ENCODE peak calls at places on chromosome 13, in five cellular contexts. F is endothelial cell, U is thyroid gland, Z is tibial artery, P is pancreas. T is an unnamed sample.

GRCh38 chr13:41229356-41229755 is 34.0 kb downstream of the MTRF1 start:
- DNase-seq in U (no peak), F (no peak), Z (no peak), P (no peak), T (no peak)

GRCh38 chr13:111216166-111216960 is 101.3 kb downstream of the ARHGEF7 start:
- DNase-seq in Z (no peak), F (no peak), U (peak; percentile 49), P (no peak), T (no peak)

GRCh38 chr13:39959497-39959896 is 304.0 kb downstream of the COG6 start:
- DNase-seq in P (no peak), U (no peak), F (no peak), Z (no peak), T (no peak)

GRCh38 chr13:30957258-30957943 is 24.9 kb downstream of the TEX26 start:
- DNase-seq in P (no peak), U (no peak), Z (no peak), F (no peak), T (no peak)

GRCh38 chr13:97003071-97003470 is 8.8 kb upstream of the OXGR1 start:
- DNase-seq in Z (no peak), F (no peak), U (no peak), P (no peak), T (no peak)

GRCh38 chr13:27954406-27954851 is 14.7 kb downstream of the CDX2 start:
- DNase-seq in U (no peak), F (no peak), Z (no peak), P (no peak), T (no peak)

GRCh38 chr13:28522871-28523270 is 27.9 kb upstream of the FLT1 start:
- DNase-seq in Z (no peak), P (no peak), F (no peak), U (peak; percentile 48), T (no peak)

GRCh38 chr13:98575876-98576214 is 1.1 kb downstream of the STK24 start:
- DNase-seq in F (no peak), P (no peak), U (no peak), Z (no peak), T (no peak)

GRCh38 chr13:97005631-97006262 is 11.5 kb upstream of the OXGR1 start:
- DNase-seq in P (no peak), U (no peak), F (no peak), Z (no peak), T (no peak)

GRCh38 chr13:113771709-113772331 is 12.8 kb downstream of the TMEM255B start:
- DNase-seq in Z (no peak), F (no peak), U (no peak), P (no peak), T (no peak)

GRCh38 chr13:20002766-20003165 is 44.2 kb downstream of the ZMYM2 start:
- DNase-seq in Z (no peak), P (no peak), F (no peak), U (no peak), T (no peak)

GRCh38 chr13:30373727-30374126 is 48.6 kb upstream of the UBE2L5 start:
- DNase-seq in U (no peak), P (no peak), F (no peak), Z (no peak), T (peak; percentile 51)

GRCh38 chr13:67299731-67300130 is 69.6 kb upstream of the PCDH9 start:
- DNase-seq in P (no peak), F (no peak), Z (no peak), U (no peak), T (no peak)

GRCh38 chr13:113926301-113926761 is 47.5 kb downstream of the C13orf46 start:
- DNase-seq in F (no peak), P (peak; percentile 11), U (no peak), Z (peak; percentile 23), T (no peak)

GRCh38 chr13:105956891-105957290 is 578.6 kb downstream of the EFNB2 start:
- DNase-seq in F (no peak), Z (no peak), P (no peak), U (peak; percentile 7), T (no peak)

GRCh38 chr13:91313103-91313502 is 34.4 kb upstream of the MIR17HG start:
- DNase-seq in F (peak; percentile 20), U (no peak), P (no peak), Z (no peak), T (no peak)

DNA sequence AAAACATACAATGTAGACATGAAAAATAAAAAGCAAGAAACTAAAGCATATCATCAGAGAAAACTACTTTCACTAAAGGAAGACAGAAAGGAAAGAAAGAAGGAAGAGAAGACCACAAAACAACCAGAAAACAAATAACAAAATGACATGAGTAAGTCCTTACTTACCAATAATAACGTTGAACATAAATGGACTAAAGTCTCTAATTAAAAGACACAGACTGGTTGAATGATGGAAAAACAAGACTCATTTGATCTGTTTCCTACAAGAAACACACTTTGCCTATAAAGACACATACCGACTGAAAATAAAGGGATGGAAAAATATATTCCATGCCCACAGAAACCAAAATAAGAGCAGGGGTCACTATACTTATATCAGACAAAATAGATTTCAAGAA is 46.0 kb downstream of the RB1 start:
- DNase-seq in P (no peak), U (no peak), Z (no peak), F (no peak), T (no peak)
- TF ChIP-seq CTCF in P (no peak), U (no peak), Z (no peak), F (no peak), T (no peak)

GRCh38 chr13:59750860-59751259 is 412.9 kb downstream of the DIAPH3 start:
- DNase-seq in F (peak; percentile 21), P (no peak), U (no peak), Z (no peak), T (no peak)
- TF ChIP-seq CTCF in F (no peak), P (no peak), U (no peak), Z (no peak), T (no peak)

GRCh38 chr13:109144693-109145437 is 515.5 kb downstream of the MYO16 start:
- DNase-seq in U (no peak), F (no peak), P (no peak), Z (no peak), T (no peak)

GRCh38 chr13:109146393-109146792 is 517.0 kb downstream of the MYO16 start:
- DNase-seq in Z (no peak), U (no peak), F (no peak), P (no peak), T (no peak)

GRCh38 chr13:109148243-109148642 is 518.8 kb downstream of the MYO16 start:
- DNase-seq in Z (no peak), F (no peak), P (no peak), U (no peak), T (no peak)

GRCh38 chr13:109146912-109147624 is 517.7 kb downstream of the MYO16 start:
- DNase-seq in F (no peak), U (no peak), P (no peak), Z (no peak), T (no peak)

DNA sequence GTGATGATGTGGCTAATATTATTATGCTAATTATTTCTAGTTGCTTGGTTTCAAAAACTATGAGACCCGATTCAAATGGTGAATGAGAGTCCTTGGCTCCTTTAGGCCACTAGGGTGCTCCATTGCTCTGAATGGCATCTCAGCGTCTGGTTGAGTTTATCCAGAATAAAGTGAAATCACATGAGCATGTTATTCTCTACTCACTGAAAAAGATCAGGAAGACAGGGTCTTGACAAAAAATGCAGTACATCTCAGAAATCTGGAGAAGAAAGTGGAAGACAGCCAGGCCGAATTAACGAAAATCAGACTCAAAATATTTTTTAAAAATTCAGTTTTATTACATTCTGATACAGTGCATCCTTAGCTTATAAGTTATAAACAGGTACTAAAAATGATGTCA is 516.2 kb downstream of the MYO16 start:
- DNase-seq in Z (no peak), P (no peak), F (peak; percentile 37), U (peak; percentile 63), T (no peak)
- TF ChIP-seq CTCF in Z (peak; percentile 84), P (peak; percentile 60), F (peak; percentile 61), U (peak; percentile 84), T (peak; percentile 73)

GRCh38 chr13:71316964-71317363 is 550.0 kb downstream of the DACH1 start:
- DNase-seq in F (no peak), U (no peak), P (no peak), Z (no peak), T (no peak)

GRCh38 chr13:71320452-71320851 is 546.6 kb downstream of the DACH1 start:
- DNase-seq in Z (no peak), P (no peak), U (no peak), F (peak; percentile 41), T (no peak)
- TF ChIP-seq CTCF in Z (no peak), P (no peak), U (no peak), F (peak; percentile 67), T (peak; percentile 27)

DNA sequence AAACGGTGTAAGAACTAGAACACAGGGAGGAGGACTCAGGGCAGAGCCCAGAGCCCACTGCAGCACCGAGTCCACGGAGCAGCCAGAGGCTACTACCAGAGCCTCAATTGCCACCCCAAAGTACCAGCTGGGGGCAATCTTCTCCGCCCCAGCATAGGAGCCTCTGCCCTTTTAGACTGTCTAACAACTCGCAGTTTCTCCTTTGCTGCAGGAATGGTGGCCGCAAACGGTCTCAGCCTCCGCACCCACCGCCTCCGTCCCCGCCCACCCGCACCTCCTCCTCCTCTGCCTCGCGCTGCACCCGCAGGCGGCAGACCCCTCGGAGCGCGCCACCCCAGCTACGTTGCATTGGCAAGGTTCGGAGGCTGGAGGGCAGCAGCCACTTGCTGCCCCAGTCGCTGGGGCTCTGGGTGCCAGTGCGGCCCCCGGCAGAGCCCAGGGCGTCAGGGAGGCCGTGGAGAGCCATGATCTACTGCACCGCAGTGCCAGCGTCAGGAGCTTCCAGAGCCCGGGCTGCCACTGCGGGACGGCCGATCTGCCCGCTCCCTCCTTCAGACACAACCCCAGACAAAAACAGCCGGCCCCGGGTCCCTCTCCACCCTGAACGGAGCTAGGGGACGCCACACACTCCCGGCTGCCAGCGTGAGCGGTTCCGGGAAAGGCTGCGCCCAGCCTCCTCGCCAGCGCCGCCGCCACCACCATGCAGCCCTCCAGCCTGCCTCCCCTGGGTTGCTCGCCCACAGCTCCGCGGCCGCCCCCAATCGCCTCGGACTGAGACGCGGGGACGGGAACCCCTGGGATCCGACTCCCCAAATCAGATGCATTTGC is 1.8 kb downstream of the FGF14 start:
- DNase-seq in P (peak; percentile 15), Z (no peak), U (no peak), F (peak; percentile 18), T (peak; percentile 37)
- TF ChIP-seq CTCF in P (no peak), Z (no peak), U (no peak), F (no peak), T (no peak)